ENCODE peak calls at places on chromosomes 12 and 14, in eight cellular contexts. P is brain microvascular endothelial cell, M is suprapubic skin, I is SJCRH30, S is thyroid gland, A is lung, Q is PC-3, E is adrenal gland. C is an unnamed sample.

GRCh38 chr14:98494582-98494981 is 777.4 kb downstream of the BCL11B start:
- DNase-seq in P (no peak), Q (peak; percentile 7), E (no peak), M (no peak), I (no peak), A (no peak), S (no peak), C (peak; percentile 52)

GRCh38 chr12:95674631-95675030 is 115.9 kb downstream of the NTN4 start:
- DNase-seq in M (no peak), S (peak; percentile 10), Q (no peak), A (no peak), I (peak; percentile 97), E (no peak), P (peak; percentile 16), C (peak; percentile 96)

GRCh38 chr12:59559702-59560101 is 36.1 kb upstream of the SLC16A7 start:
- DNase-seq in I (no peak), P (no peak), M (no peak), S (no peak), A (no peak), E (no peak), Q (no peak), C (no peak)

GRCh38 chr14:35138585-35138984 is 16.2 kb downstream of the PRORP start:
- DNase-seq in A (no peak), M (no peak), Q (no peak), S (no peak), P (no peak), I (no peak), E (no peak), C (no peak)

GRCh38 chr14:32697704-32698103 is 241.0 kb upstream of the NPAS3 start:
- DNase-seq in I (no peak), A (no peak), M (no peak), P (peak; percentile 36), E (no peak), Q (peak; percentile 72), S (no peak), C (peak; percentile 79)

GRCh38 chr14:94462219-94462551 is 9.6 kb upstream of the SERPINA11 start:
- DNase-seq in P (no peak), S (no peak), M (no peak), Q (no peak), I (no peak), E (no peak), A (no peak), C (no peak)

GRCh38 chr14:102928412-102929348 is 6.2 kb downstream of the AMN start:
- DNase-seq in M (peak; percentile 86), S (peak; percentile 76), E (no peak), P (no peak), Q (no peak), A (peak; percentile 90), I (no peak), C (peak; percentile 86)

GRCh38 chr14:61452452-61452851 is 131.1 kb downstream of the PRKCH start:
- DNase-seq in I (no peak), Q (no peak), E (no peak), M (no peak), P (no peak), S (no peak), A (no peak), C (no peak)

GRCh38 chr12:6361834-6362233 is 13.5 kb downstream of the SCNN1A start:
- DNase-seq in S (peak; percentile 69), I (no peak), A (no peak), P (no peak), M (peak; percentile 82), Q (peak; percentile 89), E (peak; percentile 53), C (no peak)

GRCh38 chr14:35050652-35051051 is 4.6 kb downstream of the FAM177A1 start:
- DNase-seq in I (no peak), S (no peak), A (no peak), P (peak; percentile 60), Q (peak; percentile 75), M (no peak), E (peak; percentile 43), C (peak; percentile 48)

GRCh38 chr14:36510874-36511273 is 9.2 kb downstream of the NKX2-1 start:
- DNase-seq in I (no peak), P (no peak), S (no peak), Q (no peak), A (no peak), M (no peak), E (no peak), C (no peak)

GRCh38 chr14:36647827-36648753 is 13.6 kb upstream of the PAX9 start:
- DNase-seq in E (no peak), S (peak; percentile 46), I (no peak), M (no peak), A (no peak), P (peak; percentile 8), Q (peak; percentile 73), C (peak; percentile 87)

GRCh38 chr12:52496054-52496453 is 3.0 kb upstream of the KRT6A start:
- DNase-seq in S (no peak), I (no peak), P (no peak), Q (no peak), M (no peak), A (no peak), E (no peak), C (no peak)

GRCh38 chr14:79229383-79229875 is 981.9 kb downstream of the DIO2 start:
- DNase-seq in Q (no peak), M (no peak), E (no peak), I (no peak), P (no peak), A (no peak), S (no peak), C (no peak)

GRCh38 chr14:60277605-60278190 is 28.7 kb downstream of the PPM1A start:
- DNase-seq in E (no peak), S (no peak), I (no peak), A (no peak), P (no peak), Q (no peak), M (no peak), C (no peak)

GRCh38 chr12:3607039-3607719 is 116.2 kb downstream of the PRMT8 start:
- DNase-seq in S (no peak), I (no peak), M (no peak), A (no peak), Q (no peak), P (no peak), E (no peak), C (no peak)

GRCh38 chr12:82650627-82651337 is 35.9 kb upstream of the TMTC2 start:
- DNase-seq in Q (peak; percentile 98), P (peak; percentile 77), M (no peak), S (no peak), I (peak; percentile 64), A (no peak), E (peak; percentile 17), C (peak; percentile 74)

GRCh38 chr12:64737539-64737938 is 21.7 kb downstream of the GNS start:
- DNase-seq in S (no peak), A (no peak), E (no peak), Q (no peak), M (no peak), P (no peak), I (no peak), C (no peak)

GRCh38 chr12:64733857-64734256 is 25.3 kb downstream of the GNS start:
- DNase-seq in Q (peak; percentile 99), S (peak; percentile 28), E (peak; percentile 87), A (no peak), I (peak; percentile 24), P (no peak), M (no peak), C (peak; percentile 70)

GRCh38 chr12:64731683-64732082 is 27.5 kb downstream of the GNS start:
- DNase-seq in M (no peak), E (no peak), A (no peak), I (no peak), Q (no peak), S (no peak), P (no peak), C (no peak)

GRCh38 chr12:64736771-64737170 is 22.4 kb downstream of the GNS start:
- DNase-seq in P (no peak), A (no peak), E (no peak), S (no peak), M (no peak), Q (no peak), I (no peak), C (no peak)

DNA sequence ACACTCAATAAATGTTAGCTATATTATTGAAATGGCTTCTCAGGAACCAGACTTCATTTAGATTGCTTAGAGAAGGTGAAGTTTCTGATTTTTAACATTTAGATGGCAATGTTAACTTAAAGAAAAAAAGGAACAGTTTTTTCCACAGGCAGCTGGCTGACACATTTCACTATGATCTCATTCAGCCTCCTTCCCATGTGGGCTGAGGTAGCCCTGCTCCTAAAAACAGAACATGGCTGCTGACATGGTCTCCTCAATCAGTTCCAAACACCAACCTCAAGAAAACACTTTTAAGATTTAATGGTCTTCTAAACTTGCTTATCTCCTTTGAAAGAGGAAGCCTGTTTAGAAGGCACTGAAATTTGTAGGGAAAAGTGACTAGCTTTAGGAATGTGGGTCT is 23.8 kb downstream of the GNS start:
- DNase-seq in E (no peak), A (no peak), S (no peak), M (no peak), I (no peak), P (no peak), Q (no peak), C (no peak)
- H3K27ac ChIP-seq in E (peak overlapping the region; percentile 20), A (no peak overlapping the region), S (no peak overlapping the region), M (no peak overlapping the region), I (no peak overlapping the region), P (no peak overlapping the region), Q (no peak overlapping the region), C (no peak overlapping the region)

GRCh38 chr12:117092886-117093285 is 6.3 kb downstream of the TESC start:
- DNase-seq in A (no peak), E (peak; percentile 7), M (no peak), P (no peak), S (no peak), I (no peak), Q (no peak), C (no peak)
- H3K27ac ChIP-seq in A (no peak overlapping the region), E (no peak overlapping the region), M (no peak overlapping the region), P (no peak overlapping the region), S (no peak overlapping the region), I (no peak overlapping the region), Q (no peak overlapping the region), C (no peak overlapping the region)

GRCh38 chr12:14369322-14369721 is 3.8 kb downstream of the ATF7IP start:
- DNase-seq in A (no peak), M (no peak), S (no peak), P (no peak), Q (no peak), E (no peak), I (no peak), C (no peak)
- H3K27ac ChIP-seq in A (no peak overlapping the region), M (no peak overlapping the region), S (no peak overlapping the region), P (no peak overlapping the region), Q (no peak overlapping the region), E (no peak overlapping the region), I (no peak overlapping the region), C (no peak overlapping the region)

DNA sequence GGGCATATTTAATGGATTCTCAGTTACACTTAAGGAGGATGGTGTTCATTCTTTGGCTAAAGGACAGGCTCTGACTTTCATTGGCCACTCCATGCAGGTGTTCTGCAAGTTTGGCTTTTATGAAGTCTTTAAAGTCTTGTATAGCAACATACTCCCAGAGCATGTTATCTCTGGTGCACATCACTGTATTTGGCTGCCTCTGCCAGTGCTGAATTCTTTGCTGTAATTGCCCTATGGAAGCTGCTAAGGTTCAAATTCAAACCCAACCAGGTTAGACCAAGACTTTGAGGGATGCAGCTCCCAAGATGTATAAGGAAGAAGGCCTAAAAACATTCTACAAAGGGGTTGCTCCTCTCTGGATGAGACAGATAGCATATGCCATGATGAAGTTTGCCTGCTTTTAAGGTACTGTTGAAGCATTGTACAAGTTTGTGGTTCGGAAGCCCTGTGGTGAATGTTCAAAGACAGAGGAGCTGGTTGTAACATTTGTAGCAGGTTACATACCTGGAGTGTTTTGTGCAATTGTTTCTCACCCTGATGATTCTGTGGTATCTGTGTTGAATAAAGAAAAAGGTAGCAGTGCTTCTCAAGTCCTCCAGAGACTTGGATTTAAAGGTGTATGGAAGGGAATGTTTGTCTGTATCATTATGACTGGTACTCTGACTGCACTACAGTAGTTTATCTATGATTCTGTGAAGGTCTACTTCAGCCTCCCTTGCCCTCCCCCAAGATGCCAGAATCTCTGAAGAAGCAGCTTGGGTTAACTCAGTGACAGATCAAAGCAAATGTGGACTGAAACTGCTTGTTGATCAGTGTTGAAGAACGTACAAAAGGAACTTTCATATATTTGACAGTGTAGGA is 19.4 kb downstream of the TMEM116 start:
- DNase-seq in Q (no peak), A (no peak), M (no peak), S (no peak), E (no peak), P (no peak), I (no peak), C (no peak)
- H3K27ac ChIP-seq in Q (no peak overlapping the region), A (no peak overlapping the region), M (no peak overlapping the region), S (no peak overlapping the region), E (no peak overlapping the region), P (no peak overlapping the region), I (no peak overlapping the region), C (no peak overlapping the region)